ENCODE peak calls at places on chromosome 11, in nine cellular contexts. I is mammary epithelial cell; M is NCI-H2171; E is effector CD4-positive, alpha-beta T cell; R is ACHN; V is CD4-positive, alpha-beta T cell; A is stimulated activated CD4-positive, alpha-beta T cell treated with anti-CD3 and anti-CD28 coated beads, Interleukin-15, amount 100 ng/mL, for 1 hour; Y is OCI-LY7; K is RPMI8226. Z is an unnamed sample.

GRCh38 chr11:61294717-61295595 is at the start of gene VWCE:
- DNase-seq in I (peak; percentile 20), M (peak; percentile 78), E (peak; percentile 26), R (peak; percentile 69), V (peak; percentile 63), A (peak; percentile 65), Y (peak; percentile 89), K (peak; percentile 93), Z (peak; percentile 73)

GRCh38 chr11:44305643-44306468 is 4.1 kb downstream of the ALX4 start:
- DNase-seq in I (no peak), M (no peak), E (no peak), R (no peak), V (peak; percentile 36), A (no peak), Y (no peak), K (peak; percentile 57), Z (peak; percentile 51)

GRCh38 chr11:107011977-107012376 is 6.3 kb downstream of the GUCY1A2 start:
- DNase-seq in I (no peak), M (no peak), E (no peak), R (peak; percentile 7), V (no peak), A (no peak), Y (no peak), K (no peak), Z (no peak)

GRCh38 chr11:133836076-133836548 is 9.2 kb downstream of the SPATA19 start:
- DNase-seq in I (no peak), M (no peak), E (no peak), R (no peak), V (no peak), A (no peak), Y (no peak), K (no peak), Z (no peak)

GRCh38 chr11:12770435-12770834 is 96.2 kb downstream of the TEAD1 start:
- DNase-seq in I (no peak), M (no peak), E (no peak), R (no peak), V (no peak), A (no peak), Y (no peak), K (no peak), Z (no peak)

GRCh38 chr11:105046898-105047579 is 1.9 kb upstream of the CARD16 start:
- DNase-seq in I (peak; percentile 81), M (no peak), E (no peak), R (peak; percentile 86), V (no peak), A (no peak), Y (no peak), K (no peak), Z (no peak)

GRCh38 chr11:73431431-73431830 is 55.2 kb downstream of the RELT start:
- DNase-seq in I (no peak), M (no peak), E (no peak), R (no peak), V (no peak), A (no peak), Y (no peak), K (no peak), Z (no peak)

GRCh38 chr11:27558401-27558800 is 51.8 kb upstream of the LIN7C start:
- DNase-seq in I (no peak), M (no peak), E (no peak), R (no peak), V (no peak), A (no peak), Y (no peak), K (no peak), Z (no peak)

GRCh38 chr11:36312593-36312990 is 16.5 kb downstream of the PRR5L start:
- DNase-seq in I (peak; percentile 81), M (no peak), E (no peak), R (peak; percentile 62), V (no peak), A (no peak), Y (no peak), K (no peak), Z (no peak)

GRCh38 chr11:63020671-63021255 is 5.1 kb upstream of the SLC22A8 start:
- DNase-seq in I (no peak), M (no peak), E (no peak), R (no peak), V (no peak), A (no peak), Y (no peak), K (peak; percentile 65), Z (peak; percentile 37)

GRCh38 chr11:90243534-90243933 is 20.7 kb upstream of the CHORDC1 start:
- DNase-seq in I (no peak), M (no peak), E (no peak), R (no peak), V (no peak), A (no peak), Y (no peak), K (no peak), Z (no peak)

GRCh38 chr11:114724916-114725524 is 46.7 kb downstream of the NXPE2 start:
- DNase-seq in I (no peak), M (no peak), E (no peak), R (no peak), V (no peak), A (no peak), Y (no peak), K (no peak), Z (no peak)

GRCh38 chr11:11427185-11427944 is 74.3 kb upstream of the CSNK2A3 start:
- DNase-seq in I (no peak), M (no peak), E (no peak), R (no peak), V (no peak), A (no peak), Y (no peak), K (no peak), Z (no peak)

GRCh38 chr11:28529540-28530410 is 421.6 kb downstream of the METTL15 start:
- DNase-seq in I (peak; percentile 42), M (peak; percentile 2), E (no peak), R (peak; percentile 49), V (no peak), A (no peak), Y (peak; percentile 44), K (peak; percentile 38), Z (no peak)

GRCh38 chr11:8228206-8228605 is 35.5 kb downstream of the LMO1 start:
- DNase-seq in I (no peak), M (no peak), E (no peak), R (no peak), V (no peak), A (no peak), Y (no peak), K (no peak), Z (no peak)

GRCh38 chr11:95230054-95231034 is 658 bp downstream of the SESN3 start:
- DNase-seq in I (peak; percentile 42), M (peak; percentile 17), E (peak; percentile 7), R (no peak), V (peak; percentile 36), A (no peak), Y (peak; percentile 48), K (peak; percentile 4), Z (no peak)

GRCh38 chr11:30698425-30698824 is 112.3 kb upstream of the MPPED2 start:
- DNase-seq in I (no peak), M (no peak), E (no peak), R (no peak), V (no peak), A (no peak), Y (no peak), K (no peak), Z (no peak)

GRCh38 chr11:27215471-27216267 is 147.3 kb downstream of the CCDC34 start:
- DNase-seq in I (no peak), M (no peak), E (no peak), R (no peak), V (no peak), A (no peak), Y (no peak), K (no peak), Z (no peak)

GRCh38 chr11:133595998-133596590 is 63.8 kb upstream of the OPCML start:
- DNase-seq in I (no peak), M (no peak), E (no peak), R (no peak), V (no peak), A (no peak), Y (no peak), K (no peak), Z (no peak)

GRCh38 chr11:61919113-61919840 is 1.9 kb upstream of the RAB3IL1 start:
- DNase-seq in I (no peak), M (no peak), E (no peak), R (no peak), V (no peak), A (no peak), Y (peak; percentile 19), K (no peak), Z (peak; percentile 20)

GRCh38 chr11:110892741-110893285 is 180.6 kb upstream of the ARHGAP20 start:
- DNase-seq in I (no peak), M (no peak), E (no peak), R (no peak), V (no peak), A (no peak), Y (no peak), K (no peak), Z (no peak)

GRCh38 chr11:5581014-5581413 is 337 bp downstream of the OR52B6 start:
- DNase-seq in I (no peak), M (no peak), E (no peak), R (no peak), V (no peak), A (no peak), Y (no peak), K (no peak), Z (no peak)

GRCh38 chr11:62889484-62890437 is 9.1 kb downstream of the SLC3A2 start:
- DNase-seq in I (no peak), M (no peak), E (no peak), R (peak; percentile 35), V (no peak), A (no peak), Y (no peak), K (no peak), Z (no peak)